ENCODE peak calls at places on chromosome 5, in four cellular contexts. S is GM12878, L is A549, O is K562. E is an unnamed sample.

GRCh38 chr5:60844429-60844890 is 391 bp upstream of the ELOVL7 start:
- DNase-seq in S (no peak), O (no peak), L (no peak), E (peak; percentile 5)

GRCh38 chr5:109645591-109646236 is 44.0 kb upstream of the MAN2A1 start:
- DNase-seq in O (peak; percentile 61), L (no peak), S (no peak), E (no peak)

GRCh38 chr5:141838326-141839014 is 39.7 kb downstream of the PCDH1 start:
- DNase-seq in S (no peak), O (no peak), L (no peak), E (no peak)

GRCh38 chr5:72394688-72395087 is 74.5 kb downstream of the PTCD2 start:
- DNase-seq in O (peak; percentile 41), L (peak; percentile 37), S (no peak), E (no peak)

GRCh38 chr5:65926893-65927292 is 518 bp downstream of the ERBIN start:
- DNase-seq in L (no peak), S (no peak), O (peak; percentile 37), E (no peak)

GRCh38 chr5:144102361-144102760 is 68.1 kb downstream of the YIPF5 start:
- DNase-seq in L (no peak), S (no peak), O (no peak), E (no peak)

GRCh38 chr5:35863159-35863558 is 6.5 kb downstream of the IL7R start:
- DNase-seq in O (no peak), S (no peak), L (no peak), E (no peak)

GRCh38 chr5:6000867-6001266 is 377.5 kb downstream of the MED10 start:
- DNase-seq in L (no peak), O (no peak), S (no peak), E (no peak)

GRCh38 chr5:6676702-6677101 is 36.5 kb upstream of the TENT4A start:
- DNase-seq in O (no peak), S (no peak), L (no peak), E (no peak)

GRCh38 chr5:58022055-58022454 is 437.8 kb downstream of the PLK2 start:
- DNase-seq in O (no peak), L (peak; percentile 63), S (no peak), E (no peak)

GRCh38 chr5:63500242-63500641 is 462.0 kb downstream of the HTR1A start:
- DNase-seq in S (no peak), O (no peak), L (no peak), E (no peak)

GRCh38 chr5:174455301-174455700 is 269.1 kb upstream of the MSX2 start:
- DNase-seq in S (no peak), L (no peak), O (no peak), E (no peak)

GRCh38 chr5:165757756-165758155 is 2252.3 kb downstream of the MAT2B start:
- DNase-seq in L (no peak), S (no peak), O (no peak), E (no peak)

GRCh38 chr5:84119252-84119651 is 265.4 kb downstream of the EDIL3 start:
- DNase-seq in S (no peak), L (no peak), O (no peak), E (no peak)

GRCh38 chr5:175752826-175753535 is 95.1 kb downstream of the HRH2 start:
- DNase-seq in O (no peak), L (no peak), S (no peak), E (no peak)

GRCh38 chr5:99025298-99026045 is 96.7 kb upstream of the CHD1 start:
- DNase-seq in L (peak; percentile 60), S (no peak), O (no peak), E (peak; percentile 76)

GRCh38 chr5:110346893-110347358 is 379.5 kb downstream of the TMEM232 start:
- DNase-seq in O (no peak), S (no peak), L (no peak), E (peak; percentile 97)

GRCh38 chr5:147512640-147513334 is 2.9 kb upstream of the DPYSL3 start:
- DNase-seq in S (no peak), L (no peak), O (no peak), E (no peak)

GRCh38 chr5:124783285-124783684 is 36.8 kb upstream of the ZNF608 start:
- DNase-seq in S (no peak), O (no peak), L (no peak), E (no peak)

GRCh38 chr5:151451626-151452520 is 4.5 kb downstream of the SLC36A1 start:
- DNase-seq in S (peak; percentile 23), O (peak; percentile 29), L (peak; percentile 11), E (peak; percentile 83)

GRCh38 chr5:107542831-107543231 is 127.9 kb downstream of the EFNA5 start:
- DNase-seq in L (peak; percentile 95), S (no peak), O (no peak), E (peak; percentile 2)

GRCh38 chr5:1930501-1930879 is 47.8 kb upstream of the IRX4 start:
- DNase-seq in L (no peak), O (no peak), S (no peak), E (no peak)

GRCh38 chr5:6387970-6388369 is 9.6 kb upstream of the MED10 start:
- DNase-seq in L (no peak), S (no peak), O (no peak), E (no peak)

GRCh38 chr5:36240779-36241635 is 718 bp downstream of the NADK2 start:
- DNase-seq in S (no peak), O (peak; percentile 84), L (peak; percentile 60), E (peak; percentile 40)

GRCh38 chr5:139236479-139236878 is 38.3 kb upstream of the SIL1 start:
- DNase-seq in O (no peak), L (no peak), S (no peak), E (no peak)

GRCh38 chr5:159208508-159209437 is 580 bp downstream of the RNF145 start:
- DNase-seq in S (no peak), O (peak; percentile 58), L (peak; percentile 46), E (peak; percentile 9)

GRCh38 chr5:135039526-135040296 is 5.7 kb upstream of the PITX1 start:
- DNase-seq in S (no peak), L (no peak), O (no peak), E (no peak)

GRCh38 chr5:57680686-57681085 is 198.1 kb upstream of the ACTBL2 start:
- DNase-seq in O (no peak), L (no peak), S (no peak), E (no peak)

GRCh38 chr5:52579391-52579790 is 208.3 kb upstream of the ITGA1 start:
- DNase-seq in O (no peak), S (no peak), L (no peak), E (no peak)

GRCh38 chr5:151357097-151357496 is 9.7 kb upstream of the SLC36A2 start:
- DNase-seq in S (no peak), O (no peak), L (no peak), E (no peak)

GRCh38 chr5:52956915-52957747 is 32.0 kb upstream of the ITGA2 start:
- DNase-seq in O (no peak), S (no peak), L (no peak), E (peak; percentile 75)

GRCh38 chr5:82405618-82406199 is 127.6 kb upstream of the RPS23 start:
- DNase-seq in O (no peak), L (no peak), S (no peak), E (peak; percentile 63)

GRCh38 chr5:57887851-57888621 is 405.4 kb upstream of the ACTBL2 start:
- DNase-seq in S (no peak), O (peak; percentile 40), L (peak; percentile 85), E (peak; percentile 23)

GRCh38 chr5:179241175-179241574 is 104.1 kb downstream of the ADAMTS2 start:
- DNase-seq in S (no peak), O (no peak), L (no peak), E (no peak)

GRCh38 chr5:179237770-179238627 is 107.3 kb downstream of the ADAMTS2 start:
- DNase-seq in S (no peak), L (no peak), O (no peak), E (no peak)

GRCh38 chr5:179238628-179238970 is 106.7 kb downstream of the ADAMTS2 start:
- DNase-seq in L (no peak), O (no peak), S (no peak), E (no peak)

GRCh38 chr5:179240561-179240960 is 104.7 kb downstream of the ADAMTS2 start:
- DNase-seq in L (no peak), O (no peak), S (no peak), E (no peak)

DNA sequence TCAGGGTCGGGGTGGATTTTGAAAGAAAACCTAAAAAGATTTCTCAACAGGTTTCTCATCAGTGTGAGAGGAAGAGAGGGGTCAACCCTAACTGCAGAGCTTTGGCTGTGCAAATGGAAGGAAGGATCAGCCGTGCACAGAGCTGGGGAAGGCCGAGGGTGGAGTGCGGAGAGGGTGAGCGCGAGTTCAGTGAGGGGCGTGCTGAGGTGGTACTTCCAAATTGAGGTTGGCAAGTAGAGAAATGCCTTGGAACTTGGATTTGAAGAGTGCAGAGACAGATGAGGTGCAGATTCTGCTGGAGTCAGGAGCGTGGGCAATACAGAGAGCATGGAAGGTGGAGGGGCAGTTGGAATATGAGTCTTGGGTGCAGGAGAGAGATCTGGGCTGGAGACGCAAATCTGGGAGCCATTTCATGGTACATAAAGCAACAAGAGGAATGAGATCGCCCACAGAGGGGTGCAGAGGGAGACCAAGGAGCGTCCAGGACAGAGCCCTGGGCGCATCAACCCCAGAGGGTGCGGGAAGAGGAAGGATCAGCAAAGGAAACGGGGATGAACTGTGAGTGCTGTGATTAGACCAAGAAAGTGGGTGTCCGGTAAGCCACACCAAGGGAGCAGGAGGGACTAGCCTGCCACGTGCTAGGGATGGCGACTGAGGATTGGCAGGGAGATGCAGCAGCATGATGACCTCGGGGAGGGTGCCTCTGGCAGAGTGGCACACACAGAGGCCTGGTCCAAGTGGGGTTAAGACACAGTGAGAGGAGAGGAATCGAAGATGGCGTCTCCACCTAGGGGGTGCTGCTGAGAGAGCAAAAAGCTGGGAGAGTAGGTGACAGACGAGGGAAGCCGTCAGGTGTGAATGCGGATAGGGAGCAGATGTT is 105.8 kb downstream of the ADAMTS2 start:
- DNase-seq in S (no peak), O (no peak), L (no peak), E (no peak)
- TF ChIP-seq CHD4 in S (no peak), O (no peak), L (no peak), E (no peak)

GRCh38 chr5:145811834-145812625 is 23.1 kb downstream of the PRELID2 start:
- DNase-seq in L (peak; percentile 54), O (no peak), S (no peak), E (peak; percentile 6)
- TF ChIP-seq CHD4 in L (no peak), O (no peak), S (no peak), E (no peak)

GRCh38 chr5:137310051-137310730 is 188.9 kb downstream of the SPOCK1 start:
- DNase-seq in L (peak; percentile 72), S (no peak), O (no peak), E (no peak)

GRCh38 chr5:137313526-137314175 is 185.5 kb downstream of the SPOCK1 start:
- DNase-seq in O (no peak), L (no peak), S (no peak), E (no peak)

GRCh38 chr5:137309290-137309689 is 189.8 kb downstream of the SPOCK1 start:
- DNase-seq in O (no peak), L (no peak), S (no peak), E (no peak)

GRCh38 chr5:137315534-137316345 is 183.4 kb downstream of the SPOCK1 start:
- DNase-seq in S (no peak), O (no peak), L (no peak), E (no peak)

GRCh38 chr5:137312060-137312459 is 187.1 kb downstream of the SPOCK1 start:
- DNase-seq in O (no peak), L (no peak), S (no peak), E (no peak)
- TF ChIP-seq CHD4 in O (no peak), L (no peak), S (no peak), E (no peak)

DNA sequence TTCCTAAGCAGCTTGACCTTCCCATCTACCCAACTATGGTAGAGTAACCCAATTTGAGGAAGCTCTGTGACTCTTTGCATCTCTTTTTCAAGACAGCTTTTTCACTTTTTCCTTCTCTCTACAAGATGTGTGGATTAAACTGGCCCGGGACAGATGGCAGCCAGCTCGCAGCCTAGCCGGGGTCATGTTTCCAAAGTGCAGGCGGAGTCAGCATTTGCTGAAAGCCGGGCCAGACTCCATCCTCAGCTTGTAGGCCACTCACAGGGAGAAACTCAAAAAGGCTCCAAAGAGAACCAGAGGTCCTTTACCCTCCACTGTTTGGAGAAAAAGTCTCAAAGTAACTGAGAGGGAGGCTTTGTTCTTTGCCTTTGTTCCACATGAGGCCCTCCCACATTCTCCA is 286.8 kb upstream of the PANK3 start:
- DNase-seq in S (no peak), L (no peak), O (no peak), E (no peak)
- TF ChIP-seq CHD4 in S (no peak), L (no peak), O (no peak), E (no peak)

E was measured in HepG2.